ENCODE peak calls at places on chromosomes 4 and X, in six cellular contexts. D is OCI-LY7, O is esophagus squamous epithelium, G is lower leg skin, Q is cardiac muscle cell, W is endothelial cell. J is an unnamed sample.

GRCh38 chrX:122641826-122642225 is 542.3 kb upstream of the GRIA3 start:
- DNase-seq in D (no peak), O (no peak), G (no peak), Q (no peak), W (no peak), J (no peak)

GRCh38 chrX:105701310-105702052 is 120.9 kb upstream of the NRK start:
- DNase-seq in D (no peak), O (no peak), G (no peak), Q (no peak), W (no peak), J (no peak)

GRCh38 chr4:88012652-88013051 is 5.2 kb downstream of the PKD2 start:
- DNase-seq in D (peak), O (no peak), G (no peak), Q (no peak), W (no peak), J (no peak)

GRCh38 chr4:7466904-7467303 is 32.2 kb upstream of the PSAPL1 start:
- DNase-seq in D (no peak), O (no peak), G (no peak), Q (no peak), W (no peak), J (no peak)

GRCh38 chr4:73816814-73817213 is 19.7 kb upstream of the CXCL6 start:
- DNase-seq in D (no peak), O (no peak), G (no peak), Q (no peak), W (no peak), J (no peak)

GRCh38 chr4:5365071-5366008 is 314.1 kb downstream of the STK32B start:
- DNase-seq in D (no peak), O (no peak), G (peak), Q (no peak), W (no peak), J (peak)

GRCh38 chr4:137952116-137952515 is 290.0 kb downstream of the SLC7A11 start:
- DNase-seq in D (no peak), O (no peak), G (no peak), Q (no peak), W (no peak), J (no peak)

GRCh38 chr4:37389967-37390580 is 145.5 kb downstream of the NWD2 start:
- DNase-seq in D (peak), O (no peak), G (no peak), Q (peak), W (peak), J (no peak)

GRCh38 chr4:11615601-11616000 is 186.9 kb upstream of the HS3ST1 start:
- DNase-seq in D (no peak), O (no peak), G (no peak), Q (no peak), W (no peak), J (no peak)

GRCh38 chrX:105564536-105564935 is 257.8 kb upstream of the NRK start:
- DNase-seq in D (no peak), O (no peak), G (no peak), Q (no peak), W (no peak), J (no peak)

GRCh38 chr4:128560754-128561495 is 248.6 kb upstream of the JADE1 start:
- DNase-seq in D (no peak), O (no peak), G (no peak), Q (no peak), W (no peak), J (no peak)

GRCh38 chr4:151446208-151446607 is 37.2 kb downstream of the FHIP1A start:
- DNase-seq in D (no peak), O (no peak), G (no peak), Q (no peak), W (no peak), J (no peak)

GRCh38 chr4:158496030-158496741 is 25.5 kb upstream of the RXFP1 start:
- DNase-seq in D (peak), O (no peak), G (no peak), Q (peak), W (peak), J (no peak)
- TF ChIP-seq CTCF in D (peak), O (peak), G (no peak), Q (peak), W (peak), J (peak)

DNA sequence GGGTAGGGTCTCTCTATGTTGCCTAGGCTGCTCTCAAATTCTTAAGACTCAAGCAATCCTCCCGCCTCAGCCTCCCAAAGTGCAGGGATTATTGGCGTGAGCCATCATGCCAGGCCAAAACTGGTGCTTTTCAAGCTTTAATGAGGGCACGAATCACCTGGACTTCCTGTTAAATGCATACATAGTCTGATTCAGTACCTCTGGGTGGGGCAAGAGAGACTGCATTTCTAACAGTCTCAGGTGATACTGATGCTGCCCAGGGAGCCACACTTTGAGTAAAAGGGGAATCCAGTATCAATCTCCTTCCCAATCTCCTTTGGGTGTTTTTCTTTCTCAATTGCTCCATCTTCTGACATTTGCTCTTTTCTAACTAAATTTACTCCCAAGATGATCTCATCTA is 96.5 kb downstream of the SH3RF1 start:
- DNase-seq in D (no peak), O (no peak), G (no peak), Q (no peak), W (no peak), J (no peak)
- TF ChIP-seq CTCF in D (no peak), O (no peak), G (no peak), Q (no peak), W (no peak), J (no peak)

DNA sequence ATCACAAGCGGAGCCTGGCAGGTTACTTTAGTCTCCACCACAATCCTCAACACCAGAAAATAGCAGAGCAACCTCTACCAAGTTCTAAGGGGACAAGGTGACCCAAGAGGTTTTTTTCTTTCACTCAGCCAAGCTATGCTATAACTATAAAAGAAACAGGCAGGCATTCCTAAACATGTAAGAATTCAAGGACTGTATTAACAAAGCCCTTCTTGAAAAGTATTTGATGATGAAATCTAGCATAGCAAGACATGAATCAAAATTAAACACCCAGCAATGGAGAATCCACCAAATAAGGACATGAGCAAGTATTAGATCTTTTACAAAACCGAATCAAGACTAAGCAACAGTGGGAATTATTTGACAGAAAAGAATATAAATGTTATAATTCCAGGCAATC is 25.7 kb upstream of the C1QTNF7 start:
- DNase-seq in D (no peak), O (no peak), G (no peak), Q (no peak), W (no peak), J (no peak)
- TF ChIP-seq CTCF in D (no peak), O (no peak), G (no peak), Q (no peak), W (no peak), J (no peak)

GRCh38 chr4:25807101-25807728 is 55.6 kb downstream of the SEL1L3 start:
- DNase-seq in D (no peak), O (no peak), G (peak), Q (no peak), W (no peak), J (no peak)
- TF ChIP-seq CTCF in D (no peak), O (no peak), G (no peak), Q (no peak), W (no peak), J (no peak)

GRCh38 chr4:155599102-155599501 is 67.5 kb upstream of the GUCY1A1 start:
- DNase-seq in D (no peak), O (no peak), G (no peak), Q (no peak), W (no peak), J (no peak)
- TF ChIP-seq CTCF in D (no peak), O (no peak), G (no peak), Q (no peak), W (no peak), J (no peak)

GRCh38 chr4:25376754-25377571 is at the start of gene ANAPC4:
- DNase-seq in D (peak), O (peak), G (peak), Q (peak), W (peak), J (peak)
- TF ChIP-seq CTCF in D (no peak), O (peak), G (no peak), Q (no peak), W (no peak), J (no peak)

GRCh38 chrX:12441376-12442128 is 303.3 kb downstream of the FRMPD4 start:
- DNase-seq in D (no peak), O (no peak), G (no peak), Q (no peak), W (no peak), J (no peak)
- TF ChIP-seq CTCF in D (no peak), O (no peak), G (no peak), Q (peak), W (no peak), J (no peak)

GRCh38 chrX:107982356-107982755 is at the start of gene TEX13B:
- DNase-seq in D (no peak), O (no peak), G (no peak), Q (no peak), W (no peak), J (no peak)

GRCh38 chrX:107978080-107978479 is 4.1 kb downstream of the TEX13B start:
- DNase-seq in D (no peak), O (no peak), G (no peak), Q (no peak), W (no peak), J (no peak)

GRCh38 chrX:107979534-107979933 is 2.6 kb downstream of the TEX13B start:
- DNase-seq in D (no peak), O (no peak), G (no peak), Q (no peak), W (no peak), J (no peak)

GRCh38 chrX:107978707-107979307 is 3.4 kb downstream of the TEX13B start:
- DNase-seq in D (peak), O (no peak), G (no peak), Q (peak), W (no peak), J (no peak)
- TF ChIP-seq CTCF in D (peak), O (peak), G (no peak), Q (peak), W (peak), J (peak)

DNA sequence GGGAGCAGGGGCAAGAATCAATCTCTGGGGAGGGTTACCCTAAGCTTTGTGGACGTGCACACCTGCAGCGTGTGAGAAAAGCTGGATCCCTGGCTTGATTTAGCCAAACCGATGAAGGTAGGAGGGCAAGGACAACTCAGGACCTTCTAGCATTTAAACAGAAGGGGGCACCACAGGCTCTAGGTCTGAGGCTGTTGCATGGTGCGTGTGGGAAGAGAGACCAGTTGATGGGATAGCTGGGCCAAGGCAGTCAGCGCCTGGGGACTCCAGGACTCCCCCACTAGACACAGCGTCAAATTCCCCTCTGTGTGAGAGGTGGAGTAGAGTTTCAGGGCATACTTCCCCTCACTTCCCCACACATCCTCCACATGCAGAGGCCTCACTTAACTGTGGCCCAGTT is 4.3 kb downstream of the GABRQ start:
- DNase-seq in D (no peak), O (no peak), G (no peak), Q (peak), W (peak), J (no peak)
- TF ChIP-seq CTCF in D (peak), O (no peak), G (no peak), Q (peak), W (no peak), J (no peak)

DNA sequence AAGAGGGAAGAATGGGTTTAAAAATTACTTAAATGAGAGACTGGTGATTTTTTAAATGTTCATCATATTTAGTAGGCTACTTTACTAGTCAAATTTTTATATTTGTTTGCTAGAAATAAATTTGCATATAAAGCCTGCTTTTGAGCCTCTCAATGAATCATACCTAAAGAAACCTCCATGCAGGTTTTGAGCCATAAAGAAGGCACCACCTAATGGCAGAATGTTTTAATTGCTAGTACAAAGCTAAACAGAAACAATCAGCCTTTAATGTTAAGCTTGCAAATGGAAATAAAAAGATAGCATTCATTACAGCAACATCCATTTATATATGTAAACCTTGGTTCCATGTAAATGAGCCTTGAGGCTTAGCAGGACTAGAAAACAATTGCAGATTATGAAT is 989.7 kb downstream of the CCSER1 start:
- DNase-seq in D (no peak), O (no peak), G (no peak), Q (no peak), W (no peak), J (no peak)
- TF ChIP-seq CTCF in D (peak), O (no peak), G (no peak), Q (peak), W (peak), J (peak)

J was measured in osteocyte.